ENCODE peak calls at places on chromosomes 7 and 10, in ten cellular contexts. U is astrocyte of the spinal cord; H is T-helper 1 cell; Z is fibroblast of the aortic adventitia; D is stimulated activated CD4-positive, alpha-beta T cell treated with anti-CD3 and anti-CD28 coated beads, Interleukin-12 subunit alpha, Interleukin-12 subunit beta, amount 100 ng/mL, for 24 hours; J is heart left ventricle; X is mesendoderm; C is dermis blood vessel endothelial cell; M is foreskin fibroblast; V is hepatocyte. F is an unnamed sample.

GRCh38 chr7:70566659-70567058 is 565.3 kb upstream of the GALNT17 start:
- DNase-seq in U (no peak), H (no peak), Z (no peak), D (no peak), J (no peak), X (no peak), C (no peak), M (no peak), V (peak), F (no peak)

GRCh38 chr10:114401195-114401741 is 3.0 kb downstream of the AFAP1L2 start:
- DNase-seq in U (peak), H (no peak), Z (peak), D (no peak), J (peak), X (no peak), C (no peak), M (peak), V (no peak), F (peak)

GRCh38 chr10:60943372-60944158 is 420 bp downstream of the RHOBTB1 start:
- DNase-seq in U (peak), H (no peak), Z (peak), D (no peak), J (peak), X (peak), C (peak), M (peak), V (peak), F (peak)

GRCh38 chr7:36208997-36209813 is 56.2 kb downstream of the EEPD1 start:
- DNase-seq in U (no peak), H (no peak), Z (no peak), D (no peak), J (no peak), X (no peak), C (no peak), M (no peak), V (no peak), F (peak)

GRCh38 chr7:128909605-128910568 is 622 bp downstream of the KCP start:
- DNase-seq in U (peak), H (no peak), Z (peak), D (no peak), J (no peak), X (peak), C (peak), M (peak), V (peak), F (peak)

GRCh38 chr10:62413048-62413447 is 38.9 kb downstream of the ZNF365 start:
- DNase-seq in U (no peak), H (no peak), Z (no peak), D (no peak), J (no peak), X (no peak), C (no peak), M (no peak), V (no peak), F (no peak)

GRCh38 chr10:77386833-77387232 is 250.8 kb downstream of the KCNMA1 start:
- DNase-seq in U (peak), H (no peak), Z (peak), D (no peak), J (no peak), X (no peak), C (peak), M (peak), V (peak), F (peak)

GRCh38 chr10:6011558-6011957 is 34.2 kb upstream of the IL15RA start:
- DNase-seq in U (no peak), H (no peak), Z (no peak), D (no peak), J (no peak), X (no peak), C (no peak), M (no peak), V (no peak), F (no peak)

GRCh38 chr7:44235582-44236332 is 35.0 kb downstream of the YKT6 start:
- DNase-seq in U (no peak), H (no peak), Z (no peak), D (no peak), J (no peak), X (no peak), C (peak), M (no peak), V (no peak), F (peak)

GRCh38 chr7:142459557-142459963 is 201.7 kb upstream of the PRSS58 start:
- DNase-seq in U (peak), H (peak), Z (peak), D (no peak), J (no peak), X (peak), C (peak), M (peak), V (peak), F (peak)

GRCh38 chr10:8534089-8534488 is 479.6 kb downstream of the GATA3 start:
- DNase-seq in U (no peak), H (no peak), Z (no peak), D (no peak), J (no peak), X (no peak), C (no peak), M (no peak), V (no peak), F (no peak)

GRCh38 chr10:83410570-83410969 is 728.7 kb upstream of the GHITM start:
- DNase-seq in U (no peak), H (no peak), Z (no peak), D (no peak), J (no peak), X (no peak), C (no peak), M (no peak), V (no peak), F (no peak)

GRCh38 chr7:29841926-29842671 is 35.8 kb downstream of the WIPF3 start:
- DNase-seq in U (no peak), H (no peak), Z (no peak), D (no peak), J (no peak), X (no peak), C (no peak), M (no peak), V (no peak), F (no peak)

GRCh38 chr10:97648557-97649404 is 8.3 kb downstream of the PI4K2A start:
- DNase-seq in U (peak), H (peak), Z (peak), D (peak), J (no peak), X (peak), C (peak), M (peak), V (peak), F (peak)

GRCh38 chr10:130074639-130075038 is 36.0 kb downstream of the C10orf143 start:
- DNase-seq in U (no peak), H (no peak), Z (peak), D (no peak), J (no peak), X (no peak), C (no peak), M (peak), V (no peak), F (peak)

GRCh38 chr7:33108591-33108930 is 643 bp downstream of the RP9 start:
- DNase-seq in U (no peak), H (peak), Z (no peak), D (peak), J (no peak), X (no peak), C (no peak), M (no peak), V (peak), F (no peak)

GRCh38 chr10:35339946-35340345 is 3.6 kb downstream of the CCNY start:
- DNase-seq in U (no peak), H (peak), Z (no peak), D (no peak), J (no peak), X (no peak), C (peak), M (no peak), V (no peak), F (peak)

GRCh38 chr7:42107484-42107883 is 129.5 kb downstream of the GLI3 start:
- DNase-seq in U (no peak), H (no peak), Z (peak), D (no peak), J (no peak), X (peak), C (peak), M (peak), V (peak), F (peak)

GRCh38 chr10:48496105-48496830 is 108.6 kb downstream of the ARHGAP22 start:
- DNase-seq in U (no peak), H (no peak), Z (no peak), D (no peak), J (no peak), X (no peak), C (no peak), M (no peak), V (no peak), F (no peak)

GRCh38 chr7:90312745-90313144 is 8.4 kb downstream of the FAM237B start:
- DNase-seq in U (no peak), H (no peak), Z (peak), D (no peak), J (no peak), X (no peak), C (peak), M (peak), V (no peak), F (peak)

GRCh38 chr7:4718071-4718470 is 36.0 kb downstream of the FOXK1 start:
- DNase-seq in U (no peak), H (no peak), Z (no peak), D (no peak), J (no peak), X (no peak), C (no peak), M (no peak), V (no peak), F (no peak)

GRCh38 chr10:100890696-100891271 is 22.0 kb upstream of the SLF2 start:
- DNase-seq in U (peak), H (no peak), Z (peak), D (no peak), J (no peak), X (peak), C (peak), M (peak), V (peak), F (peak)

GRCh38 chr10:48251525-48252353 is 22.8 kb downstream of the FRMPD2 start:
- DNase-seq in U (no peak), H (no peak), Z (no peak), D (no peak), J (no peak), X (no peak), C (no peak), M (peak), V (no peak), F (no peak)

GRCh38 chr10:78971094-78971682 is 97.6 kb upstream of the ZMIZ1 start:
- DNase-seq in U (no peak), H (no peak), Z (no peak), D (no peak), J (no peak), X (no peak), C (no peak), M (no peak), V (no peak), F (no peak)

GRCh38 chr10:86100581-86101061 is 266.0 kb downstream of the GRID1 start:
- DNase-seq in U (no peak), H (peak), Z (peak), D (no peak), J (no peak), X (peak), C (peak), M (no peak), V (peak), F (peak)

GRCh38 chr10:88082806-88083596 is 219.6 kb downstream of the PTEN start:
- DNase-seq in U (no peak), H (no peak), Z (no peak), D (no peak), J (no peak), X (no peak), C (no peak), M (no peak), V (no peak), F (no peak)

GRCh38 chr10:26843736-26844135 is 17.0 kb downstream of the ABI1 start:
- DNase-seq in U (no peak), H (no peak), Z (no peak), D (no peak), J (no peak), X (no peak), C (no peak), M (no peak), V (no peak), F (no peak)

GRCh38 chr7:1843271-1843861 is 173.3 kb downstream of the ELFN1 start:
- DNase-seq in U (peak), H (no peak), Z (no peak), D (no peak), J (peak), X (no peak), C (no peak), M (peak), V (no peak), F (no peak)

GRCh38 chr10:12500406-12501303 is 151.3 kb downstream of the CAMK1D start:
- DNase-seq in U (peak), H (no peak), Z (peak), D (no peak), J (no peak), X (no peak), C (peak), M (no peak), V (peak), F (no peak)

GRCh38 chr10:131075218-131075770 is 236.2 kb downstream of the TCERG1L start:
- DNase-seq in U (no peak), H (no peak), Z (no peak), D (no peak), J (no peak), X (no peak), C (no peak), M (no peak), V (no peak), F (no peak)

GRCh38 chr10:106836923-106837322 is 327.6 kb downstream of the SORCS1 start:
- DNase-seq in U (no peak), H (peak), Z (no peak), D (no peak), J (no peak), X (no peak), C (no peak), M (peak), V (no peak), F (no peak)

GRCh38 chr7:117036034-117036669 is 82.9 kb downstream of the ST7 start:
- DNase-seq in U (no peak), H (no peak), Z (no peak), D (no peak), J (no peak), X (no peak), C (peak), M (no peak), V (no peak), F (no peak)

GRCh38 chr10:78404296-78404695 is 370.6 kb downstream of the RPS24 start:
- DNase-seq in U (no peak), H (no peak), Z (no peak), D (no peak), J (no peak), X (no peak), C (no peak), M (no peak), V (no peak), F (no peak)

GRCh38 chr7:128916643-128916915 is 6.1 kb upstream of the KCP start:
- DNase-seq in U (no peak), H (no peak), Z (no peak), D (no peak), J (no peak), X (no peak), C (no peak), M (no peak), V (no peak), F (no peak)

GRCh38 chr7:44093102-44093641 is 10.8 kb upstream of the POLM start:
- DNase-seq in U (no peak), H (no peak), Z (no peak), D (no peak), J (no peak), X (no peak), C (no peak), M (no peak), V (no peak), F (no peak)

GRCh38 chr7:51249187-51249945 is 67.2 kb downstream of the COBL start:
- DNase-seq in U (no peak), H (no peak), Z (no peak), D (no peak), J (no peak), X (peak), C (no peak), M (no peak), V (no peak), F (no peak)

F was measured in GM23248.